ENCODE peak calls at places on chromosomes 11 and 22, in six cellular contexts. S, Z, Y, O, X and H are unnamed samples.

GRCh38 chr11:78110830-78111229 is 28.6 kb downstream of the ALG8 start:
- DNase-seq in Z (no peak), O (no peak), S (no peak), Y (no peak), X (no peak), H (no peak)

GRCh38 chr11:118224512-118225180 is at the start of gene JAML:
- DNase-seq in X (no peak), S (no peak), O (peak; percentile 38), Z (no peak), Y (no peak), H (no peak)

GRCh38 chr11:19816817-19817216 is 104.2 kb downstream of the NAV2 start:
- DNase-seq in O (no peak), Y (no peak), S (no peak), Z (no peak), X (no peak), H (no peak)

GRCh38 chr11:112162761-112163669 is 879 bp downstream of the IL18 start:
- DNase-seq in Y (no peak), O (no peak), Z (no peak), S (no peak), X (no peak), H (no peak)

GRCh38 chr11:34305095-34305692 is 52.6 kb downstream of the ABTB2 start:
- DNase-seq in X (no peak), O (no peak), S (no peak), Z (no peak), Y (no peak), H (no peak)

GRCh38 chr11:1483445-1483961 is 3.1 kb downstream of the MOB2 start:
- DNase-seq in Z (no peak), X (no peak), S (no peak), Y (no peak), O (no peak), H (no peak)

GRCh38 chr22:39731881-39732555 is 161.5 kb downstream of the CACNA1I start:
- DNase-seq in Y (no peak), O (peak; percentile 10), Z (no peak), S (no peak), X (no peak), H (no peak)

GRCh38 chr11:72962084-72962483 is 147.9 kb downstream of the ATG16L2 start:
- DNase-seq in Z (peak; percentile 31), S (peak; percentile 24), O (no peak), X (no peak), Y (no peak), H (no peak)

GRCh38 chr11:67056640-67057409 is at the start of gene RHOD:
- DNase-seq in Y (no peak), S (no peak), Z (no peak), O (peak; percentile 67), X (peak; percentile 36), H (no peak)

GRCh38 chr11:96635655-96636054 is 245.8 kb downstream of the JRKL start:
- DNase-seq in X (no peak), Y (peak; percentile 58), O (no peak), Z (no peak), S (no peak), H (no peak)

GRCh38 chr11:3959918-3960295 is 104.4 kb downstream of the STIM1 start:
- DNase-seq in Z (no peak), O (no peak), S (no peak), Y (no peak), X (no peak), H (no peak)

GRCh38 chr11:1570001-1570453 is 2.0 kb downstream of the DUSP8 start:
- DNase-seq in Y (no peak), O (no peak), X (no peak), Z (no peak), S (no peak), H (no peak)

GRCh38 chr11:95412074-95412473 is 181.1 kb upstream of the SESN3 start:
- DNase-seq in X (no peak), Y (no peak), O (no peak), S (no peak), Z (no peak), H (no peak)

GRCh38 chr22:11307996-11308395 is 4220.0 kb upstream of the OR11H1 start:
- DNase-seq in X (no peak), S (no peak), Z (no peak), Y (peak; percentile 64), O (no peak), H (no peak)

GRCh38 chr11:26344647-26345046 is 12.7 kb downstream of the ANO3 start:
- DNase-seq in Z (no peak), S (no peak), Y (no peak), X (no peak), O (no peak), H (no peak)

GRCh38 chr11:119578466-119579220 is 150.4 kb downstream of the NECTIN1 start:
- DNase-seq in S (no peak), Y (no peak), Z (no peak), O (no peak), X (no peak), H (no peak)

GRCh38 chr11:1342946-1343345 is 33.5 kb upstream of the TOLLIP start:
- DNase-seq in X (no peak), Y (no peak), O (no peak), Z (no peak), S (no peak), H (no peak)

GRCh38 chr11:94199367-94200130 is 70.9 kb downstream of the PANX1 start:
- DNase-seq in Y (no peak), Z (no peak), S (no peak), O (no peak), X (no peak), H (no peak)

GRCh38 chr11:117933475-117933874 is 4.3 kb upstream of the TMPRSS13 start:
- DNase-seq in Y (no peak), S (no peak), Z (no peak), X (no peak), O (no peak), H (no peak)

GRCh38 chr22:45504703-45505341 is 2.1 kb downstream of the FBLN1 start:
- DNase-seq in X (peak; percentile 53), Y (peak; percentile 80), S (no peak), Z (no peak), O (no peak), H (no peak)

GRCh38 chr11:20876738-20877137 is 207.4 kb downstream of the NELL1 start:
- DNase-seq in Z (no peak), Y (no peak), O (no peak), X (no peak), S (no peak), H (no peak)

GRCh38 chr22:37623075-37624016 is 14.7 kb downstream of the GGA1 start:
- DNase-seq in Y (peak; percentile 84), Z (no peak), O (peak; percentile 86), X (peak; percentile 59), S (no peak), H (peak; percentile 66)

GRCh38 chr22:46581580-46582244 is 38.5 kb upstream of the GRAMD4 start:
- DNase-seq in Z (no peak), Y (peak; percentile 18), X (no peak), S (no peak), O (no peak), H (no peak)

GRCh38 chr11:27468209-27468608 is 4.4 kb downstream of the LGR4 start:
- DNase-seq in Z (no peak), Y (no peak), X (no peak), O (no peak), S (peak; percentile 68), H (no peak)

GRCh38 chr11:4027746-4028145 is 66.9 kb upstream of the RRM1 start:
- DNase-seq in Z (no peak), O (no peak), Y (no peak), S (no peak), X (no peak), H (no peak)

GRCh38 chr11:116499396-116500001 is 273.3 kb downstream of the BUD13 start:
- DNase-seq in O (peak; percentile 75), Y (peak; percentile 80), Z (peak; percentile 35), X (no peak), S (peak; percentile 10), H (no peak)

GRCh38 chr11:115266066-115266465 is 238.1 kb downstream of the CADM1 start:
- DNase-seq in S (no peak), X (no peak), Z (no peak), O (no peak), Y (no peak), H (no peak)

GRCh38 chr11:363948-364761 is 5.1 kb upstream of the B4GALNT4 start:
- DNase-seq in S (no peak), Y (no peak), O (no peak), Z (no peak), X (no peak), H (no peak)

GRCh38 chr11:126703661-126704060 is 296.9 kb downstream of the KIRREL3 start:
- DNase-seq in S (no peak), X (no peak), Y (no peak), O (no peak), Z (no peak), H (no peak)

GRCh38 chr11:93791493-93791892 is 7.4 kb downstream of the MED17 start:
- DNase-seq in Y (no peak), Z (no peak), O (no peak), X (no peak), S (no peak), H (no peak)

GRCh38 chr11:47464479-47464878 is 15.5 kb upstream of the RAPSN start:
- DNase-seq in O (no peak), X (no peak), Y (no peak), Z (peak; percentile 48), S (no peak), H (peak; percentile 46)

GRCh38 chr22:50547231-50547851 is 1.6 kb downstream of the KLHDC7B start:
- DNase-seq in Z (no peak), Y (no peak), O (peak; percentile 28), S (no peak), X (no peak), H (no peak)

GRCh38 chr22:50550395-50550794 is 4.7 kb downstream of the KLHDC7B start:
- DNase-seq in Y (no peak), O (no peak), S (no peak), X (no peak), Z (no peak), H (no peak)

GRCh38 chr22:50548913-50549790 is 3.5 kb downstream of the KLHDC7B start:
- DNase-seq in X (no peak), Y (no peak), S (no peak), O (peak; percentile 8), Z (no peak), H (no peak)

GRCh38 chr22:50546326-50547230 is 879 bp downstream of the KLHDC7B start:
- DNase-seq in O (peak; percentile 8), X (no peak), S (no peak), Z (no peak), Y (no peak), H (no peak)

GRCh38 chr22:50548046-50548912 is 2.6 kb downstream of the KLHDC7B start:
- DNase-seq in Y (peak; percentile 67), Z (no peak), S (no peak), X (no peak), O (peak; percentile 76), H (no peak)
- TF ChIP-seq CTCF in Y (no peak), Z (no peak), S (no peak), X (no peak), O (peak; percentile 9), H (no peak)

GRCh38 chr22:25567305-25567704 is 2.8 kb downstream of the GRK3 start:
- DNase-seq in S (no peak), O (no peak), Z (no peak), Y (no peak), X (no peak), H (no peak)
- TF ChIP-seq CTCF in S (no peak), O (no peak), Z (no peak), Y (no peak), X (no peak), H (peak; percentile 9)

GRCh38 chr11:105315287-105315686 is 175.7 kb upstream of the CARD18 start:
- DNase-seq in Y (no peak), X (no peak), Z (no peak), O (no peak), S (no peak), H (no peak)
- TF ChIP-seq CTCF in Y (no peak), X (no peak), Z (no peak), O (no peak), S (peak; percentile 11), H (no peak)

GRCh38 chr11:44305643-44306468 is 4.1 kb downstream of the ALX4 start:
- DNase-seq in Z (peak; percentile 9), S (no peak), X (no peak), Y (no peak), O (peak; percentile 47), H (no peak)
- TF ChIP-seq CTCF in Z (no peak), S (no peak), X (no peak), Y (no peak), O (no peak), H (no peak)